ENCODE peak calls at places on chromosomes 11 and 22, in six cellular contexts. I is adrenal gland, F is sigmoid colon, K is esophagus squamous epithelium, Q is uterus, A is HCT116. H is an unnamed sample.

GRCh38 chr11:43578346-43579170 is 102.0 kb upstream of the HSD17B12 start:
- DNase-seq in I (no peak), F (no peak), K (no peak), Q (no peak), A (no peak), H (peak)

GRCh38 chr11:46984987-46985386 is 48.4 kb downstream of the CSTPP1 start:
- DNase-seq in I (no peak), F (no peak), K (no peak), Q (no peak), A (no peak), H (no peak)

GRCh38 chr11:131693756-131694155 is 323.3 kb downstream of the NTM start:
- DNase-seq in I (no peak), F (no peak), K (no peak), Q (no peak), A (no peak), H (no peak)

GRCh38 chr11:72598901-72599300 is 75.3 kb downstream of the PDE2A start:
- DNase-seq in I (peak), F (peak), K (no peak), Q (peak), A (no peak), H (no peak)

GRCh38 chr22:44182591-44183588 is 2.2 kb downstream of the PARVG start:
- DNase-seq in I (peak), F (peak), K (no peak), Q (no peak), A (no peak), H (no peak)

GRCh38 chr11:9219572-9219971 is 45.6 kb downstream of the DENND5A start:
- DNase-seq in I (no peak), F (no peak), K (no peak), Q (peak), A (no peak), H (no peak)

GRCh38 chr11:11786771-11787170 is 55.0 kb upstream of the USP47 start:
- DNase-seq in I (no peak), F (no peak), K (no peak), Q (no peak), A (no peak), H (no peak)

GRCh38 chr11:80638296-80638695 is 1197.5 kb upstream of the TENM4 start:
- DNase-seq in I (no peak), F (no peak), K (no peak), Q (no peak), A (no peak), H (no peak)

GRCh38 chr11:64070301-64070656 is 34.5 kb downstream of the FLRT1 start:
- DNase-seq in I (no peak), F (no peak), K (no peak), Q (no peak), A (no peak), H (no peak)

DNA sequence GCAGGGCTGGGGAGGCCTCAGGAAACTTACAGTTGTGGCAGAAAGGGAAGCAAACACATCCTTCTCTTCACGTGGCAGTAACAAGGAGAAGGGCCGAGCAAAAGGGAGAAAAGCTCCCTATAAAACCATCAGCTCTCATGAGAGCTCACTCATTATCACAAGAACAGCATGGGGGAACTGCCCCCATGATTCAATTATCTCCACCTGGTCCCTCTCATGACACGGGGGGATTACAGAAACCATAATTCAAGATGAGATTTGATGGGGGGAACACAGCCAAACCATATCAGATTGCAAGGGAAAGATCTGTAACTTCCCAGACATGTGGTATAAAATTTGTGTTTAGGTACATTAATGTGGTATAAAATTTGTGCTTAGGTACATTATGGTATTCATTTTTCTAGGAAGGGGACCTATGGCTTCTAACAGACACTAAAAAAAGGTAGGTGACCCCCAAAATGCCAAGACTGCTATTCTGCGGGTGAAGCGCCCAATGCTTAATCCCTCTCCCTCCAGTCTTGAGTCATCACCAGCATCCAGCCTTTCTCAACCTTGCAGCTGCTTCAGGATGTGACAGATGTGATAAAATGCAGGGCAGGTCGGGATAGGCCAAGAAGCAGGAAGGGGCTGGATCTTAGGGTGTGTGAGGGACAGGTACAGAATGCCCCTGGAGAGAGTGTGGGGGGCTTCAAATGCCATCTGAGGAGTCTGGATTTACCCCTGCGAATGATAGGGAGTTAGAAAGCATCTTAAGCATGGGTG is 57.7 kb upstream of the AMPD3 start:
- DNase-seq in I (no peak), F (no peak), K (no peak), Q (no peak), A (no peak), H (no peak)
- TF ChIP-seq POLR2A in I (no peak), F (no peak), K (no peak), Q (no peak), A (no peak), H (no peak)

GRCh38 chr22:35033635-35034296 is 32.2 kb upstream of the ISX start:
- DNase-seq in I (no peak), F (no peak), K (no peak), Q (no peak), A (no peak), H (no peak)
- TF ChIP-seq POLR2A in I (no peak), F (no peak), K (no peak), Q (no peak), A (no peak), H (no peak)

GRCh38 chr11:129828301-129828836 is 12.7 kb downstream of the TMEM45B start:
- DNase-seq in I (no peak), F (no peak), K (no peak), Q (no peak), A (peak), H (no peak)
- TF ChIP-seq POLR2A in I (no peak), F (no peak), K (no peak), Q (no peak), A (no peak), H (no peak)

DNA sequence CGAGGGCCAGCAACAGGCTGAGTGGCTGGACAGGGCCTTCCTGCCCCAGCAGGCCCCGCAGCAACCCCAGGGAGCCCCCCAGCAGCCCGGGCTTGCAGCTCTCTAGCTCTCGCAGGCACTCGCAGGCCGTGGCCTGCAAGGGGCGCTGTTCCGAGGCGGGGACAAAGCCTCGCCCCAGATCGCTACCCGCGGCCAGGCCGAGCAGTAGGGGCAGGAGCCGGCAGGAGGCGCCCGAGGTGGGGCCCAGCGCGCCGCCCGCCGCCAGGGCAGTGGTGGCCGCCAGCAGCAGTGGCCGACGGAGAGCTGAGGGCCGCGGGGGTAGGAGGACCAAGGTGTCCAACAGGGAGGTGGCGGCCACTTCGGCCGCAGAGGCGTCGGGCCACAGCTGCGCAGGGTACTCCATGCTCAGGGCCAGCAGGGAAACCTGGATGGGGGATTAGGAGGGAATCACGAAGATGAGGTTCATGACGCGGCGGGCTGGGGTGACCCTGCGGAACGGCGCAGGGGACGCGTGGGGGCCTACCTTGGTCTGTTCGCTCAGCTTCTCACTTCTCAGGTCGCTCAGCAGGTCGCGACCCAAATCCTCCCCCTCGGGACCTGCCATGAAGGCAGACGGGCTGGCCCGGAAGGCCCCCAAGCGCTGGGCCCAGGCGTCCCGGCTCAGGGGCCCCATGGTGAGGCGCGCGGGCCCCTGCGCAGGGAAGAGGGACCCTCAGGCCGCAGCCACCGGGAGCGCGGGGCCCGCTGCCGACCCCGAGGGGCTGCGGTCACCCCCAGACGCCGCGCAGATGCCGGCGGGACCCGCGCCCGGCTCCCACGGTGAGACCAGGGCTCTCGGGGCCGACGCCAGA is 632 bp downstream of the AP5B1 start:
- DNase-seq in I (peak), F (peak), K (no peak), Q (peak), A (peak), H (peak)
- TF ChIP-seq POLR2A in I (peak), F (peak), K (peak), Q (no peak), A (no peak), H (peak)

DNA sequence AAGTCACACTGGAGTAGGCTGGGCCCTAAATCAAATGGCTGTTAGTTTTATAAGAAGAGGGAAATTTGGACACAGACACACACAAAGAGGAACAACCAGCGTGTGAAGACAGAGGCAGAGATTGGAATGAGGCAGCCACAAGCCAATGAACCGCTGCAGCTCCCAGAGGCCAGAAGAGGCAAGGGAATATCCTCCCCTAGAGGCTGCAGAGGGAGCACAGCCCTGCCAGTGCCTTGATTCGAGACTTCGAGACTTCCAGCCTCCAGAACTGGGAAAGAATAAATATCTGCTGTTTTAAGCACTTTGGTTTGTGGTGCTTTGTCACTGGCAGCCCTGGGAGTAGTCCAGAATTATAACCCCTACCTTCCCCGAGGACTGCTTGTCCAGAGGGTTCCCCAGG is 484.4 kb downstream of the MN1 start:
- DNase-seq in I (no peak), F (no peak), K (no peak), Q (no peak), A (no peak), H (no peak)
- TF ChIP-seq POLR2A in I (no peak), F (no peak), K (no peak), Q (no peak), A (no peak), H (no peak)